ENCODE peak calls at places on chromosomes 5 and 9, in ten cellular contexts. G is G401; W is NCI-H460; T is NCI-H748 treated with DMSO at 0.1 percent for 48 hours; F is nephron progenitor cell; K is astrocyte of the spinal cord; Z is NCI-H1105; V is HCEC 1CT; A is aorta; R is activated CD4-positive, alpha-beta T cell treated with anti-CD3 and anti-CD28 coated beads, Interleukin-2, amount 50 U/mL, for 4 hours. U is an unnamed sample.

GRCh38 chr5:171840066-171840465 is 54.4 kb downstream of the SMIM23 start:
- DNase-seq in A (no peak), W (no peak), F (no peak), T (no peak), K (no peak), R (no peak), V (no peak), Z (no peak), G (no peak), U (peak; percentile 22)

GRCh38 chr5:115530426-115530825 is 14.1 kb downstream of the FEM1C start:
- DNase-seq in W (no peak), Z (no peak), R (no peak), G (peak; percentile 51), A (no peak), K (no peak), V (no peak), T (no peak), F (no peak), U (no peak)

GRCh38 chr9:123232332-123232731 is 36.1 kb downstream of the STRBP start:
- DNase-seq in K (no peak), T (no peak), R (no peak), A (no peak), V (no peak), Z (no peak), F (no peak), W (no peak), G (no peak), U (no peak)

GRCh38 chr5:99061711-99062110 is 132.9 kb upstream of the CHD1 start:
- DNase-seq in T (no peak), A (no peak), K (peak; percentile 72), G (no peak), W (no peak), R (no peak), V (peak; percentile 69), Z (no peak), F (no peak), U (peak; percentile 67)

GRCh38 chr5:34455096-34455495 is 201.0 kb upstream of the RAI14 start:
- DNase-seq in T (no peak), Z (no peak), F (no peak), K (no peak), R (no peak), W (no peak), A (no peak), V (no peak), G (no peak), U (no peak)

GRCh38 chr9:35628389-35628991 is 10.3 kb upstream of the CD72 start:
- DNase-seq in A (no peak), W (no peak), K (no peak), Z (no peak), V (no peak), F (no peak), T (no peak), R (no peak), G (no peak), U (no peak)

GRCh38 chr9:87179556-87180340 is 232.4 kb upstream of the GAS1 start:
- DNase-seq in W (no peak), A (no peak), V (no peak), R (no peak), F (no peak), K (peak; percentile 35), T (no peak), Z (no peak), G (no peak), U (peak; percentile 71)

GRCh38 chr9:114263853-114264510 is 58.9 kb upstream of the ORM1 start:
- DNase-seq in T (no peak), K (peak; percentile 31), A (no peak), V (no peak), G (no peak), R (no peak), W (no peak), Z (no peak), F (peak; percentile 67), U (no peak)

GRCh38 chr5:40221796-40222195 is 457.9 kb upstream of the PTGER4 start:
- DNase-seq in R (no peak), W (no peak), F (no peak), K (peak; percentile 82), Z (no peak), G (no peak), A (no peak), V (peak; percentile 90), T (no peak), U (peak; percentile 96)

GRCh38 chr9:75086443-75087278 is 1.3 kb downstream of the NMRK1 start:
- DNase-seq in V (no peak), W (no peak), K (no peak), F (no peak), R (no peak), Z (no peak), G (peak; percentile 56), T (no peak), A (peak; percentile 52), U (no peak)

GRCh38 chr5:56298329-56298962 is 65.3 kb upstream of the ANKRD55 start:
- DNase-seq in W (no peak), K (no peak), G (no peak), T (no peak), F (no peak), Z (no peak), R (no peak), A (peak; percentile 61), V (no peak), U (no peak)

GRCh38 chr9:87793292-87793691 is 67.4 kb downstream of the CTSL start:
- DNase-seq in G (no peak), T (no peak), A (no peak), V (peak; percentile 98), W (peak; percentile 96), R (no peak), K (peak; percentile 46), Z (no peak), F (no peak), U (peak; percentile 92)

GRCh38 chr5:112743631-112744030 is 5.9 kb downstream of the APC start:
- DNase-seq in A (no peak), K (no peak), W (no peak), T (no peak), G (no peak), Z (no peak), R (no peak), F (no peak), V (no peak), U (no peak)

GRCh38 chr5:1668141-1668721 is 131.4 kb downstream of the MRPL36 start:
- DNase-seq in T (peak; percentile 66), F (no peak), R (peak; percentile 30), A (no peak), K (no peak), G (no peak), V (no peak), Z (peak; percentile 54), W (no peak), U (no peak)

GRCh38 chr9:72022846-72023245 is 37.6 kb downstream of the C9orf57 start:
- DNase-seq in A (no peak), R (no peak), Z (no peak), W (no peak), G (no peak), V (peak; percentile 71), K (peak; percentile 59), F (no peak), T (no peak), U (peak; percentile 61)

GRCh38 chr5:173547579-173547978 is 68.9 kb downstream of the BOD1 start:
- DNase-seq in R (no peak), W (no peak), G (no peak), F (no peak), Z (no peak), K (peak; percentile 39), T (no peak), V (peak; percentile 19), A (no peak), U (peak; percentile 51)

GRCh38 chr5:109987355-109987754 is 297.6 kb downstream of the MAN2A1 start:
- DNase-seq in A (no peak), G (no peak), Z (no peak), V (peak; percentile 13), R (no peak), F (no peak), K (peak; percentile 68), W (no peak), T (no peak), U (peak; percentile 30)

GRCh38 chr9:32596096-32596865 is 23.3 kb upstream of the NDUFB6 start:
- DNase-seq in G (no peak), R (no peak), Z (no peak), V (no peak), K (no peak), A (no peak), W (no peak), F (no peak), T (no peak), U (no peak)

GRCh38 chr9:91503650-91504007 is 80.0 kb upstream of the NFIL3 start:
- DNase-seq in Z (no peak), G (no peak), V (no peak), F (no peak), K (no peak), W (no peak), A (no peak), R (no peak), T (no peak), U (no peak)

GRCh38 chr9:114174876-114175771 is 19.8 kb downstream of the COL27A1 start:
- DNase-seq in R (no peak), T (no peak), K (peak; percentile 66), V (no peak), W (no peak), A (peak; percentile 75), Z (no peak), F (no peak), G (no peak), U (peak; percentile 91)

GRCh38 chr5:160155017-160155725 is 35.9 kb upstream of the PWWP2A start:
- DNase-seq in T (no peak), W (no peak), G (no peak), A (no peak), K (no peak), R (no peak), F (no peak), V (peak; percentile 19), Z (no peak), U (no peak)

GRCh38 chr9:129281506-129282145 is 103.6 kb upstream of the IER5L start:
- DNase-seq in G (no peak), F (no peak), A (no peak), V (no peak), W (no peak), Z (no peak), T (no peak), R (no peak), K (no peak), U (no peak)

GRCh38 chr5:172602712-172603289 is 38.3 kb upstream of the NEURL1B start:
- DNase-seq in R (no peak), K (no peak), T (no peak), A (no peak), G (no peak), V (no peak), W (no peak), Z (no peak), F (no peak), U (no peak)

GRCh38 chr9:96331236-96331947 is 29.4 kb upstream of the HSD17B3 start:
- DNase-seq in A (no peak), T (no peak), V (no peak), R (no peak), G (no peak), Z (no peak), F (no peak), K (no peak), W (no peak), U (peak; percentile 83)

GRCh38 chr9:114233806-114234205 is 78.5 kb downstream of the COL27A1 start:
- DNase-seq in V (no peak), A (peak; percentile 77), K (no peak), T (no peak), F (no peak), R (no peak), G (peak; percentile 81), Z (no peak), W (no peak), U (no peak)

GRCh38 chr5:102823441-102823874 is 68.4 kb downstream of the PAM start:
- DNase-seq in V (peak; percentile 82), K (peak; percentile 80), T (no peak), R (no peak), Z (no peak), F (no peak), W (no peak), A (no peak), G (no peak), U (peak; percentile 25)

GRCh38 chr5:115599502-115599901 is 2.8 kb downstream of the TICAM2 start:
- DNase-seq in G (no peak), F (no peak), Z (no peak), W (no peak), T (no peak), R (no peak), V (peak; percentile 56), A (peak; percentile 47), K (peak; percentile 36), U (peak; percentile 37)

GRCh38 chr9:131273146-131273545 is 3.2 kb downstream of the FAM78A start:
- DNase-seq in T (no peak), W (no peak), Z (no peak), F (no peak), G (no peak), K (no peak), A (no peak), R (no peak), V (no peak), U (no peak)